ENCODE peak calls at places on chromosome 13, in ten cellular contexts. X, K, E, Y, W, A, P, M, H and L are unnamed samples.

GRCh38 chr13:83414393-83414792 is 467.9 kb downstream of the SLITRK1 start:
- DNase-seq in X (no peak), K (no peak), E (no peak), Y (no peak), W (no peak), A (no peak), P (peak), M (no peak), H (no peak), L (no peak)

GRCh38 chr13:38703255-38703654 is 16.4 kb downstream of the FREM2 start:
- DNase-seq in X (no peak), K (no peak), E (no peak), Y (no peak), W (no peak), A (no peak), P (no peak), M (no peak), H (no peak), L (no peak)

GRCh38 chr13:49444517-49445395 is 682 bp downstream of the SETDB2 start:
- DNase-seq in X (peak), K (no peak), E (peak), Y (no peak), W (peak), A (no peak), P (peak), M (no peak), H (peak), L (peak)

GRCh38 chr13:102817907-102818306 is 19.0 kb downstream of the BIVM start:
- DNase-seq in X (no peak), K (no peak), E (no peak), Y (no peak), W (no peak), A (no peak), P (no peak), M (no peak), H (no peak), L (no peak)

GRCh38 chr13:90654970-90655369 is 692.5 kb upstream of the MIR17HG start:
- DNase-seq in X (no peak), K (no peak), E (no peak), Y (no peak), W (no peak), A (no peak), P (no peak), M (no peak), H (no peak), L (no peak)

GRCh38 chr13:106738279-106738678 is 170.3 kb upstream of the ARGLU1 start:
- DNase-seq in X (no peak), K (no peak), E (no peak), Y (no peak), W (peak), A (no peak), P (no peak), M (no peak), H (no peak), L (no peak)

GRCh38 chr13:64071352-64071751 is 2655.7 kb upstream of the PCDH20 start:
- DNase-seq in X (no peak), K (no peak), E (no peak), Y (no peak), W (no peak), A (no peak), P (no peak), M (no peak), H (no peak), L (no peak)

GRCh38 chr13:99380921-99381645 is 73.9 kb upstream of the GPR183 start:
- DNase-seq in X (no peak), K (peak), E (no peak), Y (no peak), W (no peak), A (no peak), P (no peak), M (no peak), H (peak), L (no peak)

GRCh38 chr13:85853901-85854663 is 54.9 kb upstream of the SLITRK6 start:
- DNase-seq in X (no peak), K (no peak), E (no peak), Y (no peak), W (no peak), A (no peak), P (no peak), M (no peak), H (no peak), L (no peak)

GRCh38 chr13:62119739-62120700 is 704.4 kb upstream of the PCDH20 start:
- DNase-seq in X (no peak), K (no peak), E (peak), Y (no peak), W (peak), A (no peak), P (no peak), M (no peak), H (no peak), L (no peak)

GRCh38 chr13:110624766-110625756 is 9.7 kb downstream of the NAXD start:
- DNase-seq in X (no peak), K (peak), E (no peak), Y (no peak), W (peak), A (no peak), P (no peak), M (no peak), H (no peak), L (no peak)

GRCh38 chr13:37960427-37960826 is 90.9 kb upstream of the TRPC4 start:
- DNase-seq in X (no peak), K (no peak), E (no peak), Y (no peak), W (no peak), A (no peak), P (no peak), M (no peak), H (no peak), L (no peak)

GRCh38 chr13:105878119-105878518 is 657.3 kb downstream of the EFNB2 start:
- DNase-seq in X (no peak), K (no peak), E (no peak), Y (no peak), W (no peak), A (no peak), P (no peak), M (no peak), H (no peak), L (no peak)

GRCh38 chr13:112869202-112870061 is 99.6 kb upstream of the MCF2L start:
- DNase-seq in X (no peak), K (no peak), E (no peak), Y (no peak), W (no peak), A (no peak), P (peak), M (no peak), H (no peak), L (no peak)